ENCODE peak calls at places on chromosomes 3 and 15, in ten cellular contexts. V is pancreas, F is body of pancreas, Z is OCI-LY7, M is GM06990, J is heart right ventricle, A is fibroblast of lung, P is mammary epithelial cell, L is Caco-2, C is stomach. G is an unnamed sample. For H3K36me3, the result is how much of the 10 kb centered on the place peaks cover.

GRCh38 chr3:52606373-52607085 is 70.1 kb downstream of the UQCC5 start:
- DNase-seq in V (no peak), F (peak), Z (no peak), M (no peak), J (peak), A (peak), P (peak), L (peak), C (peak), G (peak)

GRCh38 chr3:138620431-138620830 is 11.9 kb downstream of the FAIM start:
- DNase-seq in V (no peak), F (no peak), Z (no peak), M (no peak), J (no peak), A (no peak), P (no peak), L (no peak), C (no peak), G (no peak)

GRCh38 chr3:128551872-128552271 is 58.9 kb upstream of the GATA2 start:
- DNase-seq in V (no peak), F (no peak), Z (no peak), M (no peak), J (no peak), A (no peak), P (no peak), L (no peak), C (peak), G (no peak)

GRCh38 chr3:194989251-194989650 is 281.7 kb downstream of the XXYLT1 start:
- DNase-seq in V (no peak), F (no peak), Z (no peak), M (no peak), J (no peak), A (no peak), P (no peak), L (no peak), C (no peak), G (no peak)

GRCh38 chr3:113981803-113982202 is 34.0 kb downstream of the ZDHHC23 start:
- DNase-seq in V (no peak), F (no peak), Z (peak), M (no peak), J (no peak), A (no peak), P (no peak), L (no peak), C (no peak), G (no peak)

GRCh38 chr15:96411056-96412031 is 80.8 kb downstream of the NR2F2 start:
- DNase-seq in V (no peak), F (no peak), Z (no peak), M (no peak), J (no peak), A (no peak), P (no peak), L (no peak), C (no peak), G (no peak)

GRCh38 chr3:49411550-49411967 is 217 bp downstream of the RHOA start:
- DNase-seq in V (peak), F (peak), Z (peak), M (no peak), J (peak), A (no peak), P (no peak), L (peak), C (peak), G (peak)

GRCh38 chr3:46918202-46918601 is 40.7 kb downstream of the PTH1R start:
- DNase-seq in V (no peak), F (no peak), Z (no peak), M (no peak), J (no peak), A (no peak), P (no peak), L (no peak), C (no peak), G (no peak)

GRCh38 chr3:81214626-81215025 is 546.8 kb downstream of the GBE1 start:
- DNase-seq in V (no peak), F (no peak), Z (no peak), M (no peak), J (no peak), A (peak), P (no peak), L (no peak), C (no peak), G (no peak)

GRCh38 chr15:85318732-85319076 is 61.7 kb upstream of the AKAP13 start:
- DNase-seq in V (no peak), F (no peak), Z (no peak), M (no peak), J (no peak), A (no peak), P (no peak), L (no peak), C (no peak), G (no peak)

GRCh38 chr3:25428950-25429349 is 887 bp downstream of the RARB start:
- DNase-seq in V (no peak), F (no peak), Z (no peak), M (no peak), J (no peak), A (no peak), P (no peak), L (no peak), C (no peak), G (no peak)

GRCh38 chr3:15982667-15983145 is 184.9 kb upstream of the ANKRD28 start:
- DNase-seq in V (no peak), F (no peak), Z (no peak), M (no peak), J (peak), A (peak), P (peak), L (no peak), C (no peak), G (peak)

GRCh38 chr15:88057836-88058235 is 198.7 kb downstream of the NTRK3 start:
- DNase-seq in V (no peak), F (no peak), Z (no peak), M (no peak), J (no peak), A (no peak), P (no peak), L (no peak), C (no peak), G (no peak)

GRCh38 chr3:136050250-136050649 is 84.7 kb downstream of the PPP2R3A start:
- DNase-seq in V (no peak), F (no peak), Z (no peak), M (no peak), J (no peak), A (no peak), P (no peak), L (no peak), C (no peak), G (no peak)

GRCh38 chr15:87609474-87609873 is 647.1 kb downstream of the NTRK3 start:
- DNase-seq in V (no peak), F (peak), Z (no peak), M (no peak), J (peak), A (peak), P (peak), L (peak), C (no peak), G (no peak)

GRCh38 chr15:56798639-56799038 is 65.3 kb upstream of the ZNF280D start:
- DNase-seq in V (no peak), F (no peak), Z (no peak), M (peak), J (peak), A (no peak), P (no peak), L (no peak), C (no peak), G (peak)

GRCh38 chr3:56494679-56495322 is 26.5 kb upstream of the ERC2 start:
- DNase-seq in V (peak), F (peak), Z (peak), M (peak), J (peak), A (peak), P (peak), L (peak), C (peak), G (no peak)

GRCh38 chr3:38473229-38473628 is 19.5 kb downstream of the ACVR2B start:
- DNase-seq in V (no peak), F (no peak), Z (no peak), M (no peak), J (peak), A (no peak), P (no peak), L (no peak), C (no peak), G (no peak)

GRCh38 chr15:74869372-74869725 is 3.8 kb downstream of the SCAMP2 start:
- DNase-seq in V (no peak), F (no peak), Z (no peak), M (no peak), J (no peak), A (no peak), P (no peak), L (no peak), C (no peak), G (no peak)

GRCh38 chr15:74873036-74873755 is at the start of gene SCAMP2:
- DNase-seq in V (peak), F (peak), Z (peak), M (peak), J (peak), A (peak), P (peak), L (peak), C (peak), G (peak)

GRCh38 chr15:74869726-74870407 is 3.3 kb downstream of the SCAMP2 start:
- DNase-seq in V (no peak), F (peak), Z (peak), M (peak), J (peak), A (peak), P (no peak), L (no peak), C (peak), G (peak)

GRCh38 chr15:74872702-74873035 is 496 bp downstream of the SCAMP2 start:
- DNase-seq in V (no peak), F (no peak), Z (no peak), M (no peak), J (no peak), A (no peak), P (no peak), L (no peak), C (no peak), G (no peak)

DNA sequence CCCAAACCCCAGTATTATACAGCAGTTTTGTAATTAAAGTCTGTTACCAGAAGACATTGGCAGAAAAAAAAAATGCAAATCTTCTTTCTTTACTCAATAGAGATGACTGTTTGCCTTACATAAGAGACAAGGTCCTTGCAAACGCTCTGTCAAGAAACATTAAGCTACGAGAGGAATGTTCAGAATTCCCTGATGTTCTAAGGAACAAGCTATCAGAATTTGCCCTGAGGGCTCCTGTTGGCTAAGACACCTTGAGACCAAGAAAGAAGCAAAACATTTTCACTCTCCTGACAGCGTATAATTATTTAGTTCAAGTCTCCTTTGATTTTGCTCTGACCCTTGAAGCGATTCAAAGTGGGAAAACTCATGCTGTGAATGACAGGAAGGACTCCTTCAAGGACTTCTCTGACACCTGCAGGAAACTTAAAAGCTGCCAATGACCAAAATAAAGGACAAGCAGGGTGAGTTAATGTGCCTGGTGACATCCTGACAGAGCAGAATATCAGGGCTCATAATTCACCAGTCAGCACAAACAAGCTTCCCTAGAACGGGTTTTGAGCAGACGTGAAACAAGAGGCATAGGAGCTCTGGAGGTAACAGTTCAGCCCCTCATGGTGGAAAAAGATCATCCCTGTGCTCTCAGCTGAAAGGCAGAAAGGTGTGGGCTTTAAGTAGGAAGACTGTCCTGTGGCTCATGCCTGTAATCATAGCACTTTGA is 2.5 kb downstream of the SCAMP2 start:
- DNase-seq in V (no peak), F (no peak), Z (no peak), M (no peak), J (no peak), A (no peak), P (peak), L (peak), C (no peak), G (no peak)
- H3K4me3 ChIP-seq in V (no peak), F (no peak), Z (peak), M (peak), J (peak), A (no peak), P (no peak), L (no peak), C (peak), G (peak)

DNA sequence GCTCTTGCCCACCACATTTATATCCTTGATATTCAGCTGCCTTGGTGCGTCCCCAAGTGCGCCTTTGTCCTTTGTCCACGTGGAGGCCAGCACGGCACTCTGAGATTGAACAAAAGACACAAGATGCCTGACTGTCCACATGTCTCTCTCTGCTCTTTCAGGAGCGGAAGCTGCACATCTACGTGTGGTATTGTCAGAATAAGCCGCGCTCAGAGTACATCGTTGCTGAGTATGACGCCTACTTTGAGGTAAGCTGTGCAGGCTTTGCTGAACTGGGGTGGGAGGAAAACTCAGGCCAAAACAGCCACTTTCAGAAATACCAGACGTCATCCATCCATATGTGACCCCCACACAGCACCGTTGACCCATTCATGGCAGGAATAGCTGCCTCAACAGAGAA is 72.0 kb upstream of the UMPS start:
- DNase-seq in V (no peak), F (no peak), Z (no peak), M (no peak), J (no peak), A (no peak), P (no peak), L (no peak), C (no peak), G (no peak)
- H3K36me3 ChIP-seq in V (under half), F (under half), Z (under half), M (under half), J (half or more), A (under half), P (under half), L (under half), C (half or more), G (under half)

GRCh38 chr15:36275656-36276055 is 303.8 kb upstream of the CDIN1 start:
- DNase-seq in V (no peak), F (no peak), Z (no peak), M (no peak), J (no peak), A (no peak), P (peak), L (no peak), C (no peak), G (no peak)

GRCh38 chr15:36282821-36283220 is 296.6 kb upstream of the CDIN1 start:
- DNase-seq in V (no peak), F (no peak), Z (no peak), M (no peak), J (no peak), A (no peak), P (no peak), L (no peak), C (no peak), G (no peak)

DNA sequence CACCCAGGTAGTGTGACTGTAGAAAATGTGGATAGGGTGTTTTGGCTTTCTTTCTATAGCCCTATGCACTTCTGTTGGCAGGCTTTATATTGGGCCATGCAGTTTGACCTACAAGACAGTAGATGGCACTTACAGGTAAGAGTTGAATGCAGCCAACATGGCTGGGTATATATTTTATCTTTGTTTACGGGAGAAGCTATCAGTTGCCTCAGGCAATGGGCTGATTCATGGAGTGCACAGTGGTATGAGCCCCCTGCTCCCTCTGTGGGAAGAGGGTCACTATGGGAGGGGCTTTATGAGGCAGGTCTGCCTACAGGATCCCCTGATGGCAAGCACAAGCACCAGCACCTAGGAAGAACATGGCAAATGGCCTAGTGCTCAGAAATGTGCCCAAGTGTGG is 301.2 kb upstream of the CDIN1 start:
- DNase-seq in V (no peak), F (no peak), Z (no peak), M (no peak), J (no peak), A (peak), P (peak), L (no peak), C (no peak), G (no peak)
- TF ChIP-seq CTCF in V (no peak), F (no peak), Z (peak), M (no peak), J (peak), A (no peak), P (peak), L (no peak), C (no peak), G (no peak)

GRCh38 chr3:32392530-32393302 is 1.1 kb downstream of the CMTM7 start:
- DNase-seq in V (peak), F (peak), Z (no peak), M (no peak), J (peak), A (peak), P (peak), L (no peak), C (peak), G (peak)
- H3K4me3 ChIP-seq in V (peak), F (no peak), Z (peak), M (peak), J (peak), A (peak), P (peak), L (peak), C (peak), G (peak)

G was measured in left lung.